ENCODE peak calls at places on chromosomes 11 and 22, in seven cellular contexts. P is lower lobe of right lung; T is H9; N is CD8-positive, alpha-beta T cell; O is GM23338; L is heart right ventricle; Q is thyroid gland. S is an unnamed sample. For H3K4me1 and H3K27me3, the result is how much of the 10 kb centered on the place peaks cover.

GRCh38 chr22:39173787-39174497 is 21.5 kb upstream of the CBX7 start:
- DNase-seq in T (no peak), O (no peak), Q (no peak), L (no peak), P (no peak), N (peak), S (no peak)

GRCh38 chr11:44521148-44521547 is 44.3 kb upstream of the CD82 start:
- DNase-seq in P (no peak), Q (no peak), N (no peak), T (no peak), O (no peak), L (no peak), S (peak)

GRCh38 chr11:100681064-100681502 is 6.0 kb upstream of the ARHGAP42 start:
- DNase-seq in O (peak), P (peak), T (peak), Q (peak), L (peak), N (peak), S (peak)

GRCh38 chr11:61545341-61545740 is 35.5 kb downstream of the SYT7 start:
- DNase-seq in Q (no peak), L (no peak), O (peak), P (no peak), N (no peak), T (no peak), S (no peak)

GRCh38 chr22:28181332-28181731 is 262.3 kb upstream of the PITPNB start:
- DNase-seq in T (no peak), P (no peak), O (no peak), L (no peak), N (no peak), Q (no peak), S (no peak)

GRCh38 chr11:121964591-121964990 is 151.4 kb downstream of the BLID start:
- DNase-seq in O (no peak), T (no peak), N (no peak), Q (no peak), P (no peak), L (no peak), S (no peak)

GRCh38 chr22:20588843-20589581 is 81.6 kb downstream of the MED15 start:
- DNase-seq in L (no peak), N (no peak), T (no peak), P (no peak), O (no peak), Q (no peak), S (no peak)

GRCh38 chr11:50088231-50088630 is 55.6 kb downstream of the OR4C45 start:
- DNase-seq in O (no peak), Q (no peak), P (no peak), T (no peak), N (no peak), L (no peak), S (no peak)

GRCh38 chr11:115501895-115502589 is 2.2 kb downstream of the CADM1 start:
- DNase-seq in T (no peak), N (no peak), P (no peak), L (no peak), O (peak), Q (no peak), S (no peak)

DNA sequence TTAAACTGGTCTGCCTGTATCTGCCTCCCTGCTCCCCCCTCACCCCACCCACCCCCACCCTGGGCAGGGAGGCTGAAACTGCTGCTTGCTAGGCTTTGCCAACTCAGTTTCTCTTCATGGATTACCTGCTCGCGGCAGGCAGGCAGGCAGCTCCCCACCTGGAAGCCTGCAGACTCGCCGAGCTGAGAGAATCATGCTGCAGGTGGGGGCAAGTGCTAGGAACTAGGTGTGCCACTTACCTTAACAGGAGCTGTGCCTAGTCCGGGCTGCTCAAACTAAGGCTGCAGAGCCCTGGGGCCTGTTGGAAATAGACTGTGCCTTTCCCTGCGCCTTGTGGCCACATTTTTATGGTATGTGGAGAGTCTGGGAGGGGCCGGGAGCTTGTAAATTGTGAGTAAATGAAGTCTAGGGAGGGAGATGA is 30.3 kb downstream of the MARK2 start:
- DNase-seq in L (no peak), O (no peak), N (no peak), P (no peak), T (no peak), Q (peak), S (peak)
- H3K4me1 ChIP-seq in L (half or more), O (under half), N (half or more), P (half or more), T (under half), Q (half or more), S (under half)

DNA sequence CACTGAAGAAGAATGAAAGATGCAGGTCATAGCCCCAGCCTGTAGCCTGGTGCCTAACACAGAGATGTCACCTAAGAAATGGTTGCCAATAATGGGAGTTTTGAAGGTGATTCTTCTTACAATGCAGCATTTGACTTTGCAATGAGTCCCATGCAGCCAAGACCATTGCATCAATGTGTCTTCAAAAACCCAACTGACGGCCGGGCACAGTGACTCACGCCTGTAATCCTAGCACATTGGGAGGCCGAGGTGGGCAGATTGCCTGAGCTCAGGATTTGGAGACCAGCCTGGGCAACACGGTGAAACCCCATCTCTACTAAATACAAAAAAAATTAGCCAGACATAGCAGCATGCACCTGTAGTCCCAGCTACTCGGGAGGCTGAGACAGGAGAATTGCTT is 89.3 kb upstream of the ASPHD2 start:
- DNase-seq in O (no peak), Q (no peak), L (no peak), P (no peak), N (no peak), T (no peak), S (no peak)
- H3K27me3 ChIP-seq in O (under half), Q (under half), L (under half), P (under half), N (under half), T (under half), S (under half)

GRCh38 chr22:46750861-46751260 is 11.6 kb upstream of the TBC1D22A start:
- DNase-seq in O (no peak), N (no peak), L (no peak), Q (peak), P (no peak), T (no peak), S (no peak)
- H3K27ac ChIP-seq in O (no peak), N (no peak), L (peak), Q (no peak), P (peak), T (no peak), S (no peak)

GRCh38 chr11:31106326-31106725 is 263.2 kb downstream of the DCDC1 start:
- DNase-seq in P (no peak), L (no peak), T (no peak), N (no peak), Q (no peak), O (no peak), S (no peak)
- H3K4me1 ChIP-seq in P (under half), L (under half), T (under half), N (under half), Q (under half), O (under half), S (under half)

DNA sequence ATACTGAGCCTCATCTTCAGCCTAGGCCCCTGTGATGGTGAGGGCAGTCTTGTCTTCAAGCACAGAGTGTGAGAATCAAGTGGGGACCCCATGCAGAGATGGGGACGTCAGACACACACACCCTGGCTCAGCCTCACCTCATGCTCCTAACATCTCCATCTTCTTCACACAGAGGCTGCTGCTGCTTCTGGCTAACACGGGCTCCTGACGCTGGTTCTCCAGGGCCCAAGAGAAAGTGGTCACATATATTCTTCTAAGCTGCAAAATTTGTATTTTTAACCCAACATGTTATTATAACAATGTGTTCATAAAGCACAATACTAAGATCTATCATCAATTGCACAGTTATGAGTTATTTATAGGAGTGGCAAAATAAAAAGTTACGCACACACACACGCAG is 101.2 kb downstream of the VPREB1 start:
- DNase-seq in N (no peak), L (no peak), T (no peak), Q (no peak), P (no peak), O (no peak), S (no peak)
- H3K27me3 ChIP-seq in N (under half), L (half or more), T (half or more), Q (under half), P (under half), O (half or more), S (under half)

GRCh38 chr11:26844963-26845362 is 123.1 kb upstream of the SLC5A12 start:
- DNase-seq in N (no peak), P (no peak), T (no peak), Q (no peak), O (no peak), L (no peak), S (no peak)

GRCh38 chr11:26847459-26847858 is 125.6 kb upstream of the SLC5A12 start:
- DNase-seq in Q (no peak), O (no peak), N (no peak), P (no peak), T (no peak), L (no peak), S (no peak)

GRCh38 chr11:26849009-26849408 is 127.1 kb upstream of the SLC5A12 start:
- DNase-seq in O (no peak), N (no peak), P (peak), Q (peak), T (no peak), L (peak), S (peak)

GRCh38 chr11:26846222-26846621 is 124.4 kb upstream of the SLC5A12 start:
- DNase-seq in O (peak), P (no peak), Q (no peak), L (no peak), N (no peak), T (no peak), S (no peak)

DNA sequence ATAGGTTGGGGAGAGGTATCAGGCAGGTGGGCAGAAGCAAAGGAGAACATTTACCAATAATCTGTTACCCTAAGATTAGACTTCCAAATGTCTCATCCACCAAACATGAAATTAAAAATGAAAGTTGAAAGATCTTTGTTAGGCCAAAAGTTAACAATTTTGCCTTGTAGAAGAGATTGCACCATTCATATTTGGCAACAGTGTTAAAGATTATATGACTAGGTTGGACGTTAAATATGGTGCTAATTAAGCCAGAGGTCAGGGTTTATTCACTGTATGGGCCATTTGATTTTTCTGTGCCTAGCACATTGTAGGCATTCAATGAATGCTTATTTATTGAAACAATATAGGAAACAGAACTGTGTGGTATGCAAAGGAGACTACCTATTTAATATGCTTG is 126.1 kb upstream of the SLC5A12 start:
- DNase-seq in L (no peak), N (no peak), T (no peak), P (no peak), Q (no peak), O (no peak), S (no peak)
- H3K27ac ChIP-seq in L (peak), N (no peak), T (no peak), P (peak), Q (no peak), O (no peak), S (peak)

DNA sequence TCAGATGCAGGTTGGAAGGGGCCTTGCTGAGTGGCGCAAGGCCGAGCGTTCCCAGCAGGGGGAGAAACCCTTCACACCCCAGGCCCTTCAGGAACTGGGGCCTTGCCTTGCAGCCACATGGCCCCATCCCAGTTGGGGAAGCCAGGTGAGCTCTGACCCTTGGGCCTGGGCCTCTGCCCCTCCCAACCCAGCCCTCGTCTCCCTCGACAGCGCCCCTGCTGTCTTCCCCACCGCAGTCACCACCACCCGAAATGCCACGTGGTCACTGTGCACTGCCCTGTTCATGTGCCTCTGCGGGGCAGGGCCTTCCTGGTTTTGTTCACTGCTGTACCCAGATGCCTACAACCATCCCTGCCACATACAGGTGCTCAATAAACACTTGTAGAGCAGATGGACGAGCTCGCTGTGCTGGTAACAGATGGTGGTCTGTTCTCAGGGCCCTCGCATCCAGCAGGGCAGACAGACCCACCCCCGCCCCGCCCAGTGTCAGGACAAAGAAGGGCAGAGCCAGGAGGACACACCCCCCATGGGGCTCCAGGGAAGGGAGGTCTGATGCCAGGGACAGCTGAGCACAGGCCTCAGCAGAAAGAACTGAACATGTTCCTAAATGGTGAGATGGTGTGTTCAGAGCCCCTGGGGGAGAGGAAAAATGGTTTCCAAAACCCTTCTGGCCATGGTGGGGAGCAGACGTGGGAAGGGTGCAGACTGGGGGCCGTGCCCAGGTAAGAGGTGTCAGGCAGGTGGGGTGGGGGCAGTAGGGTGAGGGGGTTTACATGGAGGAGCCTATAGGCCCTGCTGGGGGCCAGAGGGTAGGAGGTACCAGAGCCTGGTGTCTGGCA is 3.7 kb downstream of the POLR2L start:
- DNase-seq in Q (no peak), P (no peak), N (no peak), L (no peak), T (peak), O (peak), S (no peak)
- H3K4me1 ChIP-seq in Q (under half), P (half or more), N (under half), L (half or more), T (under half), O (under half), S (under half)